ENCODE peak calls at places on chromosomes 4 and X, in six cellular contexts. D is head of caudate nucleus; Y is stimulated activated naive CD4-positive, alpha-beta T cell; J is HEK293T; H is midbrain; E is NCI-H1092 treated with DMSO at 0.1 percent for 48 hours. A is an unnamed sample.

GRCh38 chrX:153725039-153725831 is 579 bp downstream of the ABCD1 start:
- DNase-seq in D (no peak), H (no peak), Y (no peak), E (no peak), J (no peak), A (no peak)

GRCh38 chr4:1815096-1815996 is 22.3 kb downstream of the FGFR3 start:
- DNase-seq in E (no peak), J (no peak), D (no peak), H (no peak), Y (no peak), A (no peak)

GRCh38 chr4:54439831-54440243 is 210.7 kb downstream of the PDGFRA start:
- DNase-seq in Y (no peak), J (no peak), E (no peak), H (peak; percentile 22), D (peak; percentile 63), A (no peak)

GRCh38 chr4:165384186-165384585 is 5.4 kb downstream of the CPE start:
- DNase-seq in J (no peak), Y (no peak), E (no peak), H (no peak), D (no peak), A (no peak)

GRCh38 chr4:64305565-64306254 is 103.5 kb downstream of the TECRL start:
- DNase-seq in H (no peak), Y (no peak), E (no peak), J (no peak), D (no peak), A (no peak)

GRCh38 chr4:174714393-174715211 is 114.4 kb downstream of the GLRA3 start:
- DNase-seq in H (peak; percentile 20), J (peak; percentile 61), D (no peak), E (peak; percentile 20), Y (no peak), A (no peak)

GRCh38 chrX:11040405-11040804 is 70.7 kb upstream of the HCCS start:
- DNase-seq in Y (no peak), E (no peak), H (no peak), D (no peak), J (no peak), A (no peak)

GRCh38 chrX:274904-275475 is 6.2 kb upstream of the PLCXD1 start:
- DNase-seq in H (no peak), Y (no peak), E (no peak), J (no peak), D (peak; percentile 30), A (no peak)

GRCh38 chr4:48781968-48782367 is 1.9 kb upstream of the FRYL start:
- DNase-seq in Y (no peak), H (no peak), D (no peak), E (no peak), J (no peak), A (no peak)

GRCh38 chr4:174260099-174260498 is 23.4 kb downstream of the FBXO8 start:
- DNase-seq in J (no peak), Y (no peak), D (no peak), H (no peak), E (no peak), A (no peak)

GRCh38 chr4:165563851-165564250 is 185.0 kb downstream of the CPE start:
- DNase-seq in E (no peak), J (no peak), H (no peak), D (no peak), Y (no peak), A (no peak)

GRCh38 chr4:108486046-108486445 is 134.3 kb upstream of the RPL34 start:
- DNase-seq in D (no peak), E (no peak), J (no peak), Y (no peak), H (no peak), A (no peak)

GRCh38 chrX:68686684-68687045 is 39.2 kb downstream of the STARD8 start:
- DNase-seq in J (no peak), Y (no peak), E (no peak), H (no peak), D (peak; percentile 36), A (no peak)

A was measured in naive thymus-derived CD4-positive, alpha-beta T cell.